ENCODE peak calls at places on chromosomes 1 and 21, in four cellular contexts. One of them, this sample, is unnamed.

GRCh38 chr1:228039986-228040385 is 33.2 kb downstream of the WNT3A start:
- DNase-seq in Peyer's patch: peak; percentile 15
- DNase-seq in A549: no peak
- DNase-seq in lower leg skin: no peak
- DNase-seq in this sample: no peak

GRCh38 chr1:56415258-56415657 is 164.1 kb downstream of the PLPP3 start:
- DNase-seq in lower leg skin: no peak
- DNase-seq in A549: no peak
- DNase-seq in Peyer's patch: no peak
- DNase-seq in this sample: no peak

GRCh38 chr1:200733907-200734306 is 4.8 kb upstream of the CAMSAP2 start:
- DNase-seq in lower leg skin: no peak
- DNase-seq in Peyer's patch: no peak
- DNase-seq in A549: no peak
- DNase-seq in this sample: no peak

GRCh38 chr1:59985901-59986735 is 59.5 kb upstream of the CYP2J2 start:
- DNase-seq in lower leg skin: peak; percentile 89
- DNase-seq in A549: no peak
- DNase-seq in Peyer's patch: no peak
- DNase-seq in this sample: no peak

GRCh38 chr1:6082430-6082971 is 36.8 kb downstream of the KCNAB2 start:
- DNase-seq in lower leg skin: no peak
- DNase-seq in Peyer's patch: no peak
- DNase-seq in A549: no peak
- DNase-seq in this sample: peak; percentile 3

GRCh38 chr1:30085814-30086770 is 637.3 kb downstream of the MATN1 start:
- DNase-seq in A549: peak; percentile 10
- DNase-seq in Peyer's patch: peak; percentile 57
- DNase-seq in lower leg skin: no peak
- DNase-seq in this sample: peak; percentile 53

GRCh38 chr21:15667824-15668223 is 62.0 kb upstream of the USP25 start:
- DNase-seq in A549: no peak
- DNase-seq in lower leg skin: no peak
- DNase-seq in Peyer's patch: no peak
- DNase-seq in this sample: no peak

GRCh38 chr1:231629132-231629531 is 2.5 kb downstream of the DISC1 start:
- DNase-seq in A549: no peak
- DNase-seq in lower leg skin: peak; percentile 91
- DNase-seq in Peyer's patch: peak; percentile 63
- DNase-seq in this sample: no peak

GRCh38 chr1:5644281-5645134 is 347.7 kb downstream of the NPHP4 start:
- DNase-seq in lower leg skin: peak; percentile 76
- DNase-seq in Peyer's patch: peak; percentile 30
- DNase-seq in A549: no peak
- DNase-seq in this sample: no peak

GRCh38 chr1:162361349-162361748 is 15.3 kb downstream of the SPATA46 start:
- DNase-seq in Peyer's patch: peak; percentile 9
- DNase-seq in lower leg skin: peak; percentile 13
- DNase-seq in A549: no peak
- DNase-seq in this sample: no peak

GRCh38 chr1:14878124-14878523 is 275.4 kb upstream of the TMEM51 start:
- DNase-seq in lower leg skin: no peak
- DNase-seq in A549: no peak
- DNase-seq in Peyer's patch: no peak
- DNase-seq in this sample: no peak

GRCh38 chr1:210262167-210262896 is 29.7 kb downstream of the SERTAD4 start:
- DNase-seq in lower leg skin: no peak
- DNase-seq in Peyer's patch: no peak
- DNase-seq in A549: no peak
- DNase-seq in this sample: no peak

GRCh38 chr1:201229771-201230635 is 39.4 kb downstream of the IGFN1 start:
- DNase-seq in lower leg skin: no peak
- DNase-seq in Peyer's patch: peak; percentile 33
- DNase-seq in A549: no peak
- DNase-seq in this sample: no peak

GRCh38 chr1:232568906-232569305 is 61.0 kb downstream of the SIPA1L2 start:
- DNase-seq in A549: no peak
- DNase-seq in lower leg skin: no peak
- DNase-seq in Peyer's patch: no peak
- DNase-seq in this sample: no peak

GRCh38 chr1:15948600-15949452 is 27.1 kb downstream of the ZBTB17 start:
- DNase-seq in lower leg skin: peak; percentile 95
- DNase-seq in A549: no peak
- DNase-seq in Peyer's patch: peak; percentile 74
- DNase-seq in this sample: peak; percentile 58

GRCh38 chr1:234778215-234779159 is 168.5 kb upstream of the IRF2BP2 start:
- DNase-seq in lower leg skin: peak; percentile 89
- DNase-seq in A549: peak; percentile 25
- DNase-seq in Peyer's patch: no peak
- DNase-seq in this sample: no peak

GRCh38 chr1:58786927-58787245 is 3.0 kb upstream of the JUN start:
- DNase-seq in lower leg skin: no peak
- DNase-seq in A549: no peak
- DNase-seq in Peyer's patch: no peak
- DNase-seq in this sample: no peak

GRCh38 chr1:96520542-96520941 is 201.0 kb upstream of the PTBP2 start:
- DNase-seq in Peyer's patch: no peak
- DNase-seq in lower leg skin: no peak
- DNase-seq in A549: no peak
- DNase-seq in this sample: no peak

GRCh38 chr1:33220701-33221384 is 35.4 kb upstream of the ZNF362 start:
- DNase-seq in lower leg skin: peak; percentile 85
- DNase-seq in Peyer's patch: no peak
- DNase-seq in A549: no peak
- DNase-seq in this sample: no peak

GRCh38 chr1:167737169-167737568 is 15.4 kb downstream of the MPZL1 start:
- DNase-seq in A549: no peak
- DNase-seq in lower leg skin: no peak
- DNase-seq in Peyer's patch: peak; percentile 72
- DNase-seq in this sample: peak; percentile 17

GRCh38 chr1:172322219-172323061 is 98.0 kb upstream of the C1orf105 start:
- DNase-seq in A549: peak; percentile 59
- DNase-seq in lower leg skin: peak; percentile 86
- DNase-seq in Peyer's patch: no peak
- DNase-seq in this sample: no peak

GRCh38 chr1:31707711-31708110 is 3.9 kb upstream of the COL16A1 start:
- DNase-seq in Peyer's patch: no peak
- DNase-seq in lower leg skin: no peak
- DNase-seq in A549: no peak
- DNase-seq in this sample: no peak

GRCh38 chr1:204927673-204928641 is 57.3 kb downstream of the NFASC start:
- DNase-seq in Peyer's patch: no peak
- DNase-seq in A549: no peak
- DNase-seq in lower leg skin: peak; percentile 39
- DNase-seq in this sample: no peak

GRCh38 chr1:172609528-172609927 is 49.4 kb upstream of the FASLG start:
- DNase-seq in lower leg skin: no peak
- DNase-seq in Peyer's patch: no peak
- DNase-seq in A549: no peak
- DNase-seq in this sample: peak; percentile 6

GRCh38 chr1:111320066-111320879 is 29.6 kb downstream of the CHIA start:
- DNase-seq in lower leg skin: no peak
- DNase-seq in A549: no peak
- DNase-seq in Peyer's patch: no peak
- DNase-seq in this sample: no peak

GRCh38 chr1:219123041-219123440 is 50.6 kb upstream of the LYPLAL1 start:
- DNase-seq in lower leg skin: no peak
- DNase-seq in Peyer's patch: no peak
- DNase-seq in A549: no peak
- DNase-seq in this sample: no peak

GRCh38 chr1:25619101-25619890 is 2.7 kb downstream of the MAN1C1 start:
- DNase-seq in lower leg skin: peak; percentile 88
- DNase-seq in A549: no peak
- DNase-seq in Peyer's patch: peak; percentile 58
- DNase-seq in this sample: no peak

GRCh38 chr1:63622847-63623566 is 29.8 kb downstream of the PGM1 start:
- DNase-seq in A549: no peak
- DNase-seq in lower leg skin: no peak
- DNase-seq in Peyer's patch: no peak
- DNase-seq in this sample: no peak

GRCh38 chr1:153922838-153923652 is at the start of gene GATAD2B:
- DNase-seq in lower leg skin: peak; percentile 100
- DNase-seq in Peyer's patch: peak; percentile 100
- DNase-seq in A549: peak; percentile 98
- DNase-seq in this sample: peak; percentile 100
- TF ChIP-seq POLR2A in lower leg skin: no peak
- TF ChIP-seq POLR2A in Peyer's patch: no peak
- TF ChIP-seq POLR2A in A549: peak; percentile 64
- TF ChIP-seq POLR2A in this sample: peak; percentile 71

GRCh38 chr1:1569341-1569740 is 5.3 kb downstream of the SSU72 start:
- DNase-seq in A549: no peak
- DNase-seq in Peyer's patch: no peak
- DNase-seq in lower leg skin: no peak
- DNase-seq in this sample: no peak

GRCh38 chr1:1564278-1564677 is 10.4 kb downstream of the SSU72 start:
- DNase-seq in A549: no peak
- DNase-seq in Peyer's patch: no peak
- DNase-seq in lower leg skin: no peak
- DNase-seq in this sample: no peak

GRCh38 chr1:1565340-1565739 is 9.3 kb downstream of the SSU72 start:
- DNase-seq in lower leg skin: no peak
- DNase-seq in A549: no peak
- DNase-seq in Peyer's patch: no peak
- DNase-seq in this sample: no peak

GRCh38 chr1:1567152-1567830 is 7.4 kb downstream of the SSU72 start:
- DNase-seq in A549: no peak
- DNase-seq in Peyer's patch: no peak
- DNase-seq in lower leg skin: no peak
- DNase-seq in this sample: no peak

GRCh38 chr1:1567831-1568380 is 6.8 kb downstream of the SSU72 start:
- DNase-seq in Peyer's patch: no peak
- DNase-seq in lower leg skin: no peak
- DNase-seq in A549: no peak
- DNase-seq in this sample: no peak
- TF ChIP-seq POLR2A in Peyer's patch: no peak
- TF ChIP-seq POLR2A in lower leg skin: no peak
- TF ChIP-seq POLR2A in A549: no peak
- TF ChIP-seq POLR2A in this sample: no peak

DNA sequence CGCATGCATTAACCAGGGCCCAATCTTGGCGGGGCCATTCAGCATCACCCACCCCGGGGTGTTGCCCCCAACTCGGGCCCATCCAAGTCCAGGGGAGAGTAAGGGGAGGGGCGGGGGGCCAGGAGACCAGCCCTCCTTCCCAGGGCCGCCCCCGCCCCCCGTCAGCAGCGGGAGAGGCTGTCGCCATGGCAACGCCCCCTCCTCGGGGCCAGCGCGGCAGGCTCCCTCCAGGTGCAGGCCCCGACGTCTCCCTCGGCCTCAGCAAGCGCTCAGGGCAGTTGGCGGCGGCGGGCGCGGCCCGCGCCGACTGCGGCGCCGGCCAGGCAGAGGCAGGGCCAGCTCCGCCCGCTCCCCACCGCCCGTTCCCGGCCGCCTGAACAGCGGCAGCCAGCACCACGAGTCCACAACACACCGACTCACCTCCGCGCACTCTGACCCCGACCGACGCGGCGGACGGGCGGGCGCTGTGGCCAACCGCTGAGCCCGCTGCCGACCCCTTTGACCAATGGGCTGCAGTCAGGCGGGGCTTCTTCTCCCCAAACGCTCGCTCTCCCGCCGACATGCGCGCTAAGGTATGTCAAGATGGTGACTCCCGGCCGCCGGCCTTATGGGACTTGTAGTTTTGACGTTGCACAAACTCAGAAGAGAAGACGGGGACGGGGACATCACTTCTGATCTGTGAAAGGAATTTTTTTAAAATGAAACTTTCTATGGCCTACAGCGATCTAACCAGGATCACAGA is at the start of gene ERI3:
- DNase-seq in A549: peak; percentile 92
- DNase-seq in lower leg skin: peak; percentile 99
- DNase-seq in Peyer's patch: peak; percentile 99
- DNase-seq in this sample: peak; percentile 99
- TF ChIP-seq POLR2A in A549: peak; percentile 37
- TF ChIP-seq POLR2A in lower leg skin: no peak
- TF ChIP-seq POLR2A in Peyer's patch: peak; percentile 46
- TF ChIP-seq POLR2A in this sample: peak; percentile 68

GRCh38 chr1:35929730-35930592 is 944 bp upstream of the AGO3 start:
- DNase-seq in lower leg skin: no peak
- DNase-seq in A549: peak; percentile 16
- DNase-seq in Peyer's patch: peak; percentile 65
- DNase-seq in this sample: peak; percentile 84
- TF ChIP-seq POLR2A in lower leg skin: no peak
- TF ChIP-seq POLR2A in A549: no peak
- TF ChIP-seq POLR2A in Peyer's patch: no peak
- TF ChIP-seq POLR2A in this sample: no peak

DNA sequence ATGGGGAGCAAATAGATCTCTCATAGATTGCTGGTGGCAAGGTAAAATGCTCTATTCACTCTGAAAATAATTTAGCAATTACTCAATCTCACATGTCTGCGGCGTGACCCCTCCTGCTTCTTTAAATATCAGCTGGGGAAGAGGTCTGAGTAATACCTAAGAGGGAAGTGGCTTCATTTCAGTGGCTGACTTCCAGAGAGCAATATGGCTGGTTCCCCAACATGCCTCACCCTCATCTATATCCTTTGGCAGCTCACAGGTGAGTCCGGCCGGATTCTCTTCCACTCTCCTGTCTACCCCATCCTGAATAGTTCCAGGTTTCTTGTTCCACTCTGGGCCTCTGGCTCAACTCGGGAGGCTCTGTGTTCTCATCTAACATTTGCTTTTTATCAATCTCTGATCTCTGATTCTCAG is at the start of gene SLAMF7:
- DNase-seq in Peyer's patch: peak; percentile 70
- DNase-seq in A549: no peak
- DNase-seq in lower leg skin: no peak
- DNase-seq in this sample: no peak
- TF ChIP-seq POLR2A in Peyer's patch: peak; percentile 23
- TF ChIP-seq POLR2A in A549: no peak
- TF ChIP-seq POLR2A in lower leg skin: no peak
- TF ChIP-seq POLR2A in this sample: no peak

DNA sequence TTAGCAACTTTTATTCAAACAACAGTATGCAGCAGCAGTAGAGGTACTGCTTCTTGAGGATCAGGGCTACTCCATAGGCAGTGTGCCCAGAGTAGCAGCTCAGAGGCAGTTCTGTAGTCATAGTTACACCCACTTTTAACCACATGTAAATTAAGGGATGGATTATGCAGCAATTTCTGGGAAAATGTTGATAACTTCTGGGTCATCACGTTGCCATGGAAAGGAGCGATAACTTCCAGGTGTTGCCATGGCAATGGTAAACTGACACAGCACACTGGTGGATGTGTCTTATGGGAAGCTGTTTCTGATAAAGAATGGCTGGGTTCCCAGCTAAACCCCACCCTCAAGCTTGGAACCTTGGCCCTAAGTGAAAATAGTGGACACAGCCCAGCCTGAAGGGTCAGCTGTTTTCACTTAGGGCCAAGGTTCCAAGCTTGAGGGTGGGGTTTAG is 29.0 kb upstream of the PLA2G2A start:
- DNase-seq in lower leg skin: no peak
- DNase-seq in A549: no peak
- DNase-seq in Peyer's patch: no peak
- DNase-seq in this sample: peak; percentile 85
- TF ChIP-seq POLR2A in lower leg skin: no peak
- TF ChIP-seq POLR2A in A549: no peak
- TF ChIP-seq POLR2A in Peyer's patch: no peak
- TF ChIP-seq POLR2A in this sample: peak; percentile 54